ENCODE peak calls at places on chromosome 12, in four cellular contexts. One of them, this sample, is unnamed.

GRCh38 chr12:75508159-75508558 is 3.2 kb downstream of the KRR1 start:
- DNase-seq in glutamatergic neuron: no peak
- DNase-seq in GOT3: no peak
- DNase-seq in transverse colon: no peak
- DNase-seq in this sample: no peak

GRCh38 chr12:131511391-131511802 is 199.5 kb upstream of the SFSWAP start:
- DNase-seq in glutamatergic neuron: no peak
- DNase-seq in GOT3: no peak
- DNase-seq in transverse colon: peak
- DNase-seq in this sample: peak

GRCh38 chr12:6377667-6377994 is 2.3 kb upstream of the SCNN1A start:
- DNase-seq in glutamatergic neuron: no peak
- DNase-seq in GOT3: no peak
- DNase-seq in transverse colon: peak
- DNase-seq in this sample: peak

GRCh38 chr12:68617160-68617926 is 6.6 kb downstream of the RAP1B start:
- DNase-seq in glutamatergic neuron: no peak
- DNase-seq in GOT3: no peak
- DNase-seq in transverse colon: no peak
- DNase-seq in this sample: peak

GRCh38 chr12:109201496-109201885 is 85.1 kb downstream of the ACACB start:
- DNase-seq in glutamatergic neuron: no peak
- DNase-seq in GOT3: no peak
- DNase-seq in transverse colon: no peak
- DNase-seq in this sample: no peak

GRCh38 chr12:81596558-81596957 is 162.6 kb downstream of the PPFIA2 start:
- DNase-seq in glutamatergic neuron: no peak
- DNase-seq in GOT3: no peak
- DNase-seq in transverse colon: no peak
- DNase-seq in this sample: no peak

GRCh38 chr12:88142610-88142991 is 494 bp downstream of the TMTC3 start:
- DNase-seq in glutamatergic neuron: peak
- DNase-seq in GOT3: no peak
- DNase-seq in transverse colon: peak
- DNase-seq in this sample: peak

GRCh38 chr12:117333331-117334000 is 28.0 kb downstream of the NOS1 start:
- DNase-seq in glutamatergic neuron: peak
- DNase-seq in GOT3: no peak
- DNase-seq in transverse colon: no peak
- DNase-seq in this sample: no peak

GRCh38 chr12:124883263-124883876 is 19.7 kb upstream of the SCARB1 start:
- DNase-seq in glutamatergic neuron: no peak
- DNase-seq in GOT3: no peak
- DNase-seq in transverse colon: no peak
- DNase-seq in this sample: no peak

GRCh38 chr12:96402061-96402460 is 1.8 kb upstream of the CDK17 start:
- DNase-seq in glutamatergic neuron: no peak
- DNase-seq in GOT3: no peak
- DNase-seq in transverse colon: no peak
- DNase-seq in this sample: no peak

GRCh38 chr12:90991952-90992465 is 12.8 kb downstream of the EPYC start:
- DNase-seq in glutamatergic neuron: no peak
- DNase-seq in GOT3: no peak
- DNase-seq in transverse colon: no peak
- DNase-seq in this sample: no peak

GRCh38 chr12:127723236-127723635 is 543.7 kb upstream of the TMEM132C start:
- DNase-seq in glutamatergic neuron: peak
- DNase-seq in GOT3: no peak
- DNase-seq in transverse colon: no peak
- DNase-seq in this sample: no peak

GRCh38 chr12:107622005-107622404 is 63.6 kb upstream of the PWP1 start:
- DNase-seq in glutamatergic neuron: no peak
- DNase-seq in GOT3: no peak
- DNase-seq in transverse colon: no peak
- DNase-seq in this sample: no peak

GRCh38 chr12:117124421-117125274 is 25.4 kb upstream of the TESC start:
- DNase-seq in glutamatergic neuron: no peak
- DNase-seq in GOT3: no peak
- DNase-seq in transverse colon: no peak
- DNase-seq in this sample: no peak

GRCh38 chr12:12445882-12446181 is 89.0 kb downstream of the BORCS5 start:
- DNase-seq in glutamatergic neuron: no peak
- DNase-seq in GOT3: no peak
- DNase-seq in transverse colon: no peak
- DNase-seq in this sample: peak

GRCh38 chr12:94616217-94616729 is 34.1 kb downstream of the TMCC3 start:
- DNase-seq in glutamatergic neuron: no peak
- DNase-seq in GOT3: no peak
- DNase-seq in transverse colon: peak
- DNase-seq in this sample: peak

GRCh38 chr12:94062796-94063635 is 85.4 kb upstream of the PLXNC1 start:
- DNase-seq in glutamatergic neuron: no peak
- DNase-seq in GOT3: no peak
- DNase-seq in transverse colon: peak
- DNase-seq in this sample: no peak

GRCh38 chr12:5456906-5457305 is 25.0 kb downstream of the NTF3 start:
- DNase-seq in glutamatergic neuron: no peak
- DNase-seq in GOT3: no peak
- DNase-seq in transverse colon: no peak
- DNase-seq in this sample: no peak

GRCh38 chr12:49534806-49535278 is 4.0 kb upstream of the KCNH3 start:
- DNase-seq in glutamatergic neuron: no peak
- DNase-seq in GOT3: no peak
- DNase-seq in transverse colon: no peak
- DNase-seq in this sample: no peak

GRCh38 chr12:27319394-27319793 is 13.2 kb upstream of the BMAL2 start:
- DNase-seq in glutamatergic neuron: no peak
- DNase-seq in GOT3: no peak
- DNase-seq in transverse colon: no peak
- DNase-seq in this sample: peak

GRCh38 chr12:31959701-31960391 is 631 bp downstream of the RESF1 start:
- DNase-seq in glutamatergic neuron: peak
- DNase-seq in GOT3: peak
- DNase-seq in transverse colon: peak
- DNase-seq in this sample: peak

GRCh38 chr12:3047961-3048360 is 29.2 kb upstream of the TSPAN9 start:
- DNase-seq in glutamatergic neuron: no peak
- DNase-seq in GOT3: no peak
- DNase-seq in transverse colon: no peak
- DNase-seq in this sample: no peak

GRCh38 chr12:3236345-3237153 is 159.4 kb downstream of the TSPAN9 start:
- DNase-seq in glutamatergic neuron: no peak
- DNase-seq in GOT3: no peak
- DNase-seq in transverse colon: peak
- DNase-seq in this sample: peak

GRCh38 chr12:124567035-124567672 is at the start of gene NCOR2:
- DNase-seq in glutamatergic neuron: peak
- DNase-seq in GOT3: no peak
- DNase-seq in transverse colon: no peak
- DNase-seq in this sample: no peak